ENCODE peak calls at places on chromosomes 7 and 10, in four cellular contexts. T is DND-41, N is A549, V is esophagus squamous epithelium. M is an unnamed sample.

GRCh38 chr7:44735403-44736165 is 13.1 kb upstream of the ZMIZ2 start:
- DNase-seq in T (no peak), N (peak; percentile 65), V (no peak), M (peak; percentile 54)

GRCh38 chr10:70906953-70907618 is 18.7 kb upstream of the PCBD1 start:
- DNase-seq in T (no peak), N (no peak), V (no peak), M (no peak)

GRCh38 chr7:145036592-145037386 is 200.9 kb upstream of the TPK1 start:
- DNase-seq in T (peak; percentile 43), N (peak; percentile 9), V (no peak), M (peak; percentile 1)

GRCh38 chr7:12749069-12749468 is 61.6 kb downstream of the ARL4A start:
- DNase-seq in T (no peak), N (no peak), V (no peak), M (no peak)

GRCh38 chr10:3904419-3904975 is 119.5 kb upstream of the KLF6 start:
- DNase-seq in T (no peak), N (no peak), V (no peak), M (no peak)

GRCh38 chr7:137998250-137998649 is 3.6 kb downstream of the CREB3L2 start:
- DNase-seq in T (no peak), N (no peak), V (no peak), M (no peak)

GRCh38 chr10:89966211-89966610 is 264.8 kb downstream of the KIF20B start:
- DNase-seq in T (no peak), N (no peak), V (no peak), M (no peak)

GRCh38 chr10:3775671-3776551 is 9.1 kb downstream of the KLF6 start:
- DNase-seq in T (peak; percentile 35), N (no peak), V (no peak), M (no peak)

GRCh38 chr10:110404825-110405224 is 92.9 kb upstream of the DUSP5 start:
- DNase-seq in T (no peak), N (no peak), V (no peak), M (no peak)

GRCh38 chr7:91940171-91940570 is 491 bp upstream of the AKAP9 start:
- DNase-seq in T (peak; percentile 38), N (peak; percentile 37), V (no peak), M (no peak)

GRCh38 chr10:124093076-124093773 is at the start of gene CHST15:
- DNase-seq in T (no peak), N (peak; percentile 79), V (no peak), M (no peak)

GRCh38 chr7:25894902-25895791 is 256.9 kb upstream of the NFE2L3 start:
- DNase-seq in T (no peak), N (peak; percentile 75), V (no peak), M (peak; percentile 69)
- H3K4me3 ChIP-seq in T (no peak overlapping the region), N (peak overlapping the region; percentile 22), V (peak overlapping the region; percentile 42), M (peak overlapping the region; percentile 30)

DNA sequence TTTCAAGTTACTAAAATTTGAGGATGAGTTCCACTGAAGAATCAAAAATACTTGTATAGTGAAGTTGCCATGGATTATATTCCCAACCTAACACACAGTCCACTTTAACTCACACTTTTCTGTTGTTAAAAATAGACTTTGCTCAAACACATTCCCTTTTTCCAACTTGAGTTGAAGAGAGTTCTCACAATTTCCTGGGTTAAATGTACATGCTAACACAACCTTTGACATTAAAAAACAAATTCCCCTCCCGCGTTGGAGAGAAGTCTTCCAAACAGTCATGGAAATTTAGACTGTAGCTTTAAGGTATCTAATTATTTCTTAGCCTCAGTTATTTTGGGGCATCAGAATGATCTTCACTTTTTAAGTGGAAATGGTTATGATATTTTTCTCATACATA is 27.1 kb downstream of the SKIDA1 start:
- DNase-seq in T (no peak), N (no peak), V (no peak), M (no peak)
- H3K27ac ChIP-seq in T (no peak overlapping the region), N (no peak overlapping the region), V (no peak overlapping the region), M (no peak overlapping the region)

GRCh38 chr10:114767101-114767588 is 54.4 kb upstream of the FHIP2A start:
- DNase-seq in T (no peak), N (peak; percentile 24), V (no peak), M (no peak)

GRCh38 chr10:114762811-114763210 is 58.8 kb upstream of the FHIP2A start:
- DNase-seq in T (no peak), N (no peak), V (no peak), M (no peak)

GRCh38 chr10:114766470-114766869 is 55.1 kb upstream of the FHIP2A start:
- DNase-seq in T (no peak), N (no peak), V (no peak), M (no peak)

GRCh38 chr10:114767589-114768393 is 53.8 kb upstream of the FHIP2A start:
- DNase-seq in T (no peak), N (peak; percentile 44), V (no peak), M (no peak)

DNA sequence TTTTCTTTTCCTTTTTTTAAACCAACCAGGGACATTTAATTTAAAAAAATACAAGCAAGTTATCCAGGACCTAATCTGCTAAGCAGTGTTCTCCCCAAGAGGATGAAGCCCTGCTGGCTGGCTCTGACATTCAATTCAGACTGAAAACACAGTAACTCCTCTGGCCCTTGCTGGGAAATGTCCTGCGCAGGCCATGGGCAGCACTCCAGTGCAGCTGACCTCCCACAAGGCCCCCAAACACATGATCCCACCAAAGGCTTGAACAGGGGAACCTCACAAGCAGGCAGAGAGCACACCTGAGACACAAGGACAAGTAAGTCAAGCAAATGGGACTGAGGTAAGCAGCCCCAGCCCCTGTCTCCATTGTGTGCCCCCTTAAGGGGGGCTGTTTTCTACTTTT is 56.9 kb upstream of the FHIP2A start:
- DNase-seq in T (no peak), N (no peak), V (no peak), M (no peak)
- H3K4me1 ChIP-seq in T (no peaks in the 10 kb centered on the region), N (peaks cover 16% of the 10 kb centered on the region), V (peaks cover 13% of the 10 kb centered on the region), M (peaks cover 14% of the 10 kb centered on the region)

GRCh38 chr7:36188923-36189322 is 35.9 kb downstream of the EEPD1 start:
- DNase-seq in T (no peak), N (no peak), V (no peak), M (no peak)

GRCh38 chr7:36190447-36191291 is 37.6 kb downstream of the EEPD1 start:
- DNase-seq in T (no peak), N (no peak), V (no peak), M (no peak)

GRCh38 chr7:36191292-36191920 is 38.4 kb downstream of the EEPD1 start:
- DNase-seq in T (no peak), N (no peak), V (no peak), M (no peak)

GRCh38 chr7:36192877-36193276 is 39.8 kb downstream of the EEPD1 start:
- DNase-seq in T (no peak), N (no peak), V (no peak), M (no peak)

GRCh38 chr7:36192050-36192824 is 39.2 kb downstream of the EEPD1 start:
- DNase-seq in T (no peak), N (no peak), V (no peak), M (no peak)
- H3K4me3 ChIP-seq in T (no peak overlapping the region), N (no peak overlapping the region), V (no peak overlapping the region), M (no peak overlapping the region)

GRCh38 chr7:122137291-122138077 is 6.6 kb downstream of the AASS start:
- DNase-seq in T (no peak), N (no peak), V (no peak), M (no peak)
- H3K27ac ChIP-seq in T (no peak overlapping the region), N (no peak overlapping the region), V (peak overlapping the region; percentile 62), M (no peak overlapping the region)

GRCh38 chr7:133695976-133696531 is 431.1 kb upstream of the LRGUK start:
- DNase-seq in T (peak; percentile 54), N (no peak), V (no peak), M (no peak)

GRCh38 chr7:133690740-133691139 is 436.4 kb upstream of the LRGUK start:
- DNase-seq in T (no peak), N (no peak), V (no peak), M (no peak)

GRCh38 chr7:133693281-133693680 is 433.9 kb upstream of the LRGUK start:
- DNase-seq in T (no peak), N (no peak), V (no peak), M (no peak)

GRCh38 chr7:133688483-133689239 is 435.8 kb downstream of the EXOC4 start:
- DNase-seq in T (no peak), N (no peak), V (no peak), M (no peak)

GRCh38 chr7:133691727-133692450 is 435.3 kb upstream of the LRGUK start:
- DNase-seq in T (no peak), N (no peak), V (no peak), M (no peak)
- H3K4me1 ChIP-seq in T (peaks cover 17% of the 10 kb centered on the region), N (no peaks in the 10 kb centered on the region), V (no peaks in the 10 kb centered on the region), M (no peaks in the 10 kb centered on the region)

M was measured in CD8-positive, alpha-beta memory T cell.